ENCODE peak calls at places on chromosomes 7 and 10, in five cellular contexts. One of them, this sample, is unnamed.

GRCh38 chr10:27998178-27998953 is 513 bp downstream of the ODAD2 start:
- DNase-seq in T47D: no peak
- DNase-seq in mesothelial cell of epicardium: peak; percentile 52
- DNase-seq in NAMALWA: no peak
- DNase-seq in Caco-2: no peak
- DNase-seq in this sample: no peak

GRCh38 chr7:77421273-77421672 is 5.1 kb upstream of the GSAP start:
- DNase-seq in T47D: no peak
- DNase-seq in mesothelial cell of epicardium: no peak
- DNase-seq in NAMALWA: no peak
- DNase-seq in Caco-2: no peak
- DNase-seq in this sample: no peak

GRCh38 chr10:127949831-127950230 is 42.9 kb downstream of the PTPRE start:
- DNase-seq in T47D: no peak
- DNase-seq in mesothelial cell of epicardium: no peak
- DNase-seq in NAMALWA: no peak
- DNase-seq in Caco-2: no peak
- DNase-seq in this sample: no peak

GRCh38 chr10:283916-284356 is 148.7 kb downstream of the ZMYND11 start:
- DNase-seq in T47D: no peak
- DNase-seq in mesothelial cell of epicardium: no peak
- DNase-seq in NAMALWA: no peak
- DNase-seq in Caco-2: no peak
- DNase-seq in this sample: no peak

GRCh38 chr7:131972251-131972650 is 415.8 kb upstream of the PODXL start:
- DNase-seq in T47D: no peak
- DNase-seq in mesothelial cell of epicardium: no peak
- DNase-seq in NAMALWA: no peak
- DNase-seq in Caco-2: no peak
- DNase-seq in this sample: no peak

GRCh38 chr7:122719010-122719578 is 16.4 kb upstream of the RNF148 start:
- DNase-seq in T47D: no peak
- DNase-seq in mesothelial cell of epicardium: no peak
- DNase-seq in NAMALWA: no peak
- DNase-seq in Caco-2: no peak
- DNase-seq in this sample: no peak

GRCh38 chr7:132475669-132476116 is 100.6 kb downstream of the PLXNA4 start:
- DNase-seq in T47D: no peak
- DNase-seq in mesothelial cell of epicardium: no peak
- DNase-seq in NAMALWA: no peak
- DNase-seq in Caco-2: no peak
- DNase-seq in this sample: no peak

GRCh38 chr7:131034166-131034881 is 293.4 kb upstream of the MKLN1 start:
- DNase-seq in T47D: no peak
- DNase-seq in mesothelial cell of epicardium: no peak
- DNase-seq in NAMALWA: no peak
- DNase-seq in Caco-2: no peak
- DNase-seq in this sample: no peak

GRCh38 chr7:46927131-46927810 is 654.6 kb downstream of the TNS3 start:
- DNase-seq in T47D: no peak
- DNase-seq in mesothelial cell of epicardium: no peak
- DNase-seq in NAMALWA: no peak
- DNase-seq in Caco-2: no peak
- DNase-seq in this sample: no peak

GRCh38 chr10:57098146-57098545 is 737.1 kb upstream of the ZWINT start:
- DNase-seq in T47D: no peak
- DNase-seq in mesothelial cell of epicardium: no peak
- DNase-seq in NAMALWA: no peak
- DNase-seq in Caco-2: no peak
- DNase-seq in this sample: no peak

GRCh38 chr10:91536101-91536500 is 96.8 kb downstream of the PPP1R3C start:
- DNase-seq in T47D: no peak
- DNase-seq in mesothelial cell of epicardium: no peak
- DNase-seq in NAMALWA: no peak
- DNase-seq in Caco-2: no peak
- DNase-seq in this sample: no peak

GRCh38 chr7:150787321-150788281 is 12.6 kb downstream of the TMEM176B start:
- DNase-seq in T47D: no peak
- DNase-seq in mesothelial cell of epicardium: no peak
- DNase-seq in NAMALWA: peak; percentile 71
- DNase-seq in Caco-2: no peak
- DNase-seq in this sample: no peak

GRCh38 chr10:95741807-95742528 is 14.0 kb upstream of the ENTPD1 start:
- DNase-seq in T47D: no peak
- DNase-seq in mesothelial cell of epicardium: no peak
- DNase-seq in NAMALWA: no peak
- DNase-seq in Caco-2: no peak
- DNase-seq in this sample: no peak

GRCh38 chr10:70987396-70988130 is 99.2 kb upstream of the PCBD1 start:
- DNase-seq in T47D: no peak
- DNase-seq in mesothelial cell of epicardium: no peak
- DNase-seq in NAMALWA: no peak
- DNase-seq in Caco-2: no peak
- DNase-seq in this sample: no peak

GRCh38 chr10:77162697-77163096 is 474.9 kb downstream of the KCNMA1 start:
- DNase-seq in T47D: no peak
- DNase-seq in mesothelial cell of epicardium: no peak
- DNase-seq in NAMALWA: no peak
- DNase-seq in Caco-2: no peak
- DNase-seq in this sample: no peak

GRCh38 chr7:2903686-2904162 is 59.6 kb upstream of the GNA12 start:
- DNase-seq in T47D: no peak
- DNase-seq in mesothelial cell of epicardium: no peak
- DNase-seq in NAMALWA: no peak
- DNase-seq in Caco-2: no peak
- DNase-seq in this sample: no peak

GRCh38 chr7:27890205-27890849 is 150.4 kb downstream of the TAX1BP1 start:
- DNase-seq in T47D: no peak
- DNase-seq in mesothelial cell of epicardium: no peak
- DNase-seq in NAMALWA: no peak
- DNase-seq in Caco-2: no peak
- DNase-seq in this sample: no peak

GRCh38 chr7:37656913-37657530 is 26.5 kb upstream of the GPR141 start:
- DNase-seq in T47D: no peak
- DNase-seq in mesothelial cell of epicardium: no peak
- DNase-seq in NAMALWA: no peak
- DNase-seq in Caco-2: no peak
- DNase-seq in this sample: no peak

GRCh38 chr10:63763744-63764143 is 242.5 kb downstream of the REEP3 start:
- DNase-seq in T47D: no peak
- DNase-seq in mesothelial cell of epicardium: no peak
- DNase-seq in NAMALWA: no peak
- DNase-seq in Caco-2: no peak
- DNase-seq in this sample: no peak

GRCh38 chr7:91995391-91995790 is 54.7 kb downstream of the AKAP9 start:
- DNase-seq in T47D: no peak
- DNase-seq in mesothelial cell of epicardium: no peak
- DNase-seq in NAMALWA: peak; percentile 74
- DNase-seq in Caco-2: no peak
- DNase-seq in this sample: no peak

GRCh38 chr7:12772768-12773167 is 85.3 kb downstream of the ARL4A start:
- DNase-seq in T47D: no peak
- DNase-seq in mesothelial cell of epicardium: no peak
- DNase-seq in NAMALWA: no peak
- DNase-seq in Caco-2: no peak
- DNase-seq in this sample: no peak

GRCh38 chr10:17088118-17088806 is 41.3 kb downstream of the CUBN start:
- DNase-seq in T47D: no peak
- DNase-seq in mesothelial cell of epicardium: no peak
- DNase-seq in NAMALWA: no peak
- DNase-seq in Caco-2: no peak
- DNase-seq in this sample: no peak

GRCh38 chr7:1539346-1540321 is 9.1 kb downstream of the MAFK start:
- DNase-seq in T47D: no peak
- DNase-seq in mesothelial cell of epicardium: no peak
- DNase-seq in NAMALWA: no peak
- DNase-seq in Caco-2: peak; percentile 32
- DNase-seq in this sample: no peak

This sample was measured in thoracic aorta.